ENCODE peak calls at places on chromosomes 13 and 19, in nine cellular contexts. One of them, this sample, is unnamed.

GRCh38 chr13:110525328-110526319 is 35.9 kb downstream of the RAB20 start:
- DNase-seq in hypothalamus: no peak
- DNase-seq in aorta: no peak
- DNase-seq in activated naive CD4-positive, alpha-beta T cell: no peak
- DNase-seq in GM04503: no peak
- DNase-seq in cardiac septum: no peak
- DNase-seq in esophagus squamous epithelium: no peak
- DNase-seq in Calu3: no peak
- DNase-seq in naive thymus-derived CD8-positive, alpha-beta T cell: peak
- DNase-seq in this sample: peak

GRCh38 chr13:26021956-26022355 is 29.9 kb downstream of the SHISA2 start:
- DNase-seq in hypothalamus: no peak
- DNase-seq in aorta: no peak
- DNase-seq in activated naive CD4-positive, alpha-beta T cell: no peak
- DNase-seq in GM04503: no peak
- DNase-seq in cardiac septum: no peak
- DNase-seq in esophagus squamous epithelium: no peak
- DNase-seq in Calu3: no peak
- DNase-seq in naive thymus-derived CD8-positive, alpha-beta T cell: no peak
- DNase-seq in this sample: no peak

GRCh38 chr13:33953781-33954180 is 135.8 kb downstream of the RFC3 start:
- DNase-seq in hypothalamus: no peak
- DNase-seq in aorta: no peak
- DNase-seq in activated naive CD4-positive, alpha-beta T cell: no peak
- DNase-seq in GM04503: no peak
- DNase-seq in cardiac septum: no peak
- DNase-seq in esophagus squamous epithelium: no peak
- DNase-seq in Calu3: no peak
- DNase-seq in naive thymus-derived CD8-positive, alpha-beta T cell: no peak
- DNase-seq in this sample: no peak

GRCh38 chr13:112719556-112719955 is 29.7 kb downstream of the ATP11A start:
- DNase-seq in hypothalamus: no peak
- DNase-seq in aorta: no peak
- DNase-seq in activated naive CD4-positive, alpha-beta T cell: no peak
- DNase-seq in GM04503: no peak
- DNase-seq in cardiac septum: no peak
- DNase-seq in esophagus squamous epithelium: no peak
- DNase-seq in Calu3: no peak
- DNase-seq in naive thymus-derived CD8-positive, alpha-beta T cell: no peak
- DNase-seq in this sample: no peak

GRCh38 chr13:83780201-83780600 is 102.1 kb downstream of the SLITRK1 start:
- DNase-seq in hypothalamus: no peak
- DNase-seq in aorta: no peak
- DNase-seq in activated naive CD4-positive, alpha-beta T cell: no peak
- DNase-seq in GM04503: no peak
- DNase-seq in cardiac septum: no peak
- DNase-seq in esophagus squamous epithelium: no peak
- DNase-seq in Calu3: no peak
- DNase-seq in naive thymus-derived CD8-positive, alpha-beta T cell: no peak
- DNase-seq in this sample: no peak

GRCh38 chr19:28864577-28865042 is 348.3 kb downstream of the UQCRFS1 start:
- DNase-seq in hypothalamus: no peak
- DNase-seq in aorta: no peak
- DNase-seq in activated naive CD4-positive, alpha-beta T cell: no peak
- DNase-seq in GM04503: no peak
- DNase-seq in cardiac septum: no peak
- DNase-seq in esophagus squamous epithelium: no peak
- DNase-seq in Calu3: no peak
- DNase-seq in naive thymus-derived CD8-positive, alpha-beta T cell: no peak
- DNase-seq in this sample: no peak

GRCh38 chr19:15551183-15552004 is 43.1 kb downstream of the CYP4F22 start:
- DNase-seq in hypothalamus: no peak
- DNase-seq in aorta: peak
- DNase-seq in activated naive CD4-positive, alpha-beta T cell: peak
- DNase-seq in GM04503: no peak
- DNase-seq in cardiac septum: no peak
- DNase-seq in esophagus squamous epithelium: no peak
- DNase-seq in Calu3: peak
- DNase-seq in naive thymus-derived CD8-positive, alpha-beta T cell: peak
- DNase-seq in this sample: peak

GRCh38 chr19:49556412-49557398 is 23.7 kb downstream of the NOSIP start:
- DNase-seq in hypothalamus: no peak
- DNase-seq in aorta: no peak
- DNase-seq in activated naive CD4-positive, alpha-beta T cell: peak
- DNase-seq in GM04503: no peak
- DNase-seq in cardiac septum: no peak
- DNase-seq in esophagus squamous epithelium: no peak
- DNase-seq in Calu3: no peak
- DNase-seq in naive thymus-derived CD8-positive, alpha-beta T cell: peak
- DNase-seq in this sample: peak

GRCh38 chr13:96817336-96817941 is 176.8 kb downstream of the OXGR1 start:
- DNase-seq in hypothalamus: no peak
- DNase-seq in aorta: no peak
- DNase-seq in activated naive CD4-positive, alpha-beta T cell: no peak
- DNase-seq in GM04503: no peak
- DNase-seq in cardiac septum: no peak
- DNase-seq in esophagus squamous epithelium: no peak
- DNase-seq in Calu3: no peak
- DNase-seq in naive thymus-derived CD8-positive, alpha-beta T cell: no peak
- DNase-seq in this sample: no peak

GRCh38 chr19:39246951-39247669 is 1.5 kb downstream of the IFNL4 start:
- DNase-seq in hypothalamus: peak
- DNase-seq in aorta: no peak
- DNase-seq in activated naive CD4-positive, alpha-beta T cell: peak
- DNase-seq in GM04503: no peak
- DNase-seq in cardiac septum: no peak
- DNase-seq in esophagus squamous epithelium: no peak
- DNase-seq in Calu3: no peak
- DNase-seq in naive thymus-derived CD8-positive, alpha-beta T cell: peak
- DNase-seq in this sample: peak

GRCh38 chr19:48950159-48950558 is 4.5 kb upstream of the BAX start:
- DNase-seq in hypothalamus: no peak
- DNase-seq in aorta: no peak
- DNase-seq in activated naive CD4-positive, alpha-beta T cell: no peak
- DNase-seq in GM04503: no peak
- DNase-seq in cardiac septum: no peak
- DNase-seq in esophagus squamous epithelium: no peak
- DNase-seq in Calu3: no peak
- DNase-seq in naive thymus-derived CD8-positive, alpha-beta T cell: no peak
- DNase-seq in this sample: no peak

GRCh38 chr19:33868076-33868735 is 71.5 kb downstream of the KCTD15 start:
- DNase-seq in hypothalamus: peak
- DNase-seq in aorta: no peak
- DNase-seq in activated naive CD4-positive, alpha-beta T cell: no peak
- DNase-seq in GM04503: no peak
- DNase-seq in cardiac septum: no peak
- DNase-seq in esophagus squamous epithelium: no peak
- DNase-seq in Calu3: no peak
- DNase-seq in naive thymus-derived CD8-positive, alpha-beta T cell: no peak
- DNase-seq in this sample: no peak